ENCODE peak calls at places on chromosomes 16 and 17, in eight cellular contexts. One of them, this sample, is unnamed.
A peak's percentile ranks its signal among the peaks of the same experiment; 100 is the strongest.

GRCh38 chr17:81429353-81429774 is 34.1 kb downstream of the BAHCC1 start:
- DNase-seq in tibial artery: peak; percentile 67
- DNase-seq in GM10248: no peak
- DNase-seq in substantia nigra: peak; percentile 76
- DNase-seq in activated naive CD4-positive, alpha-beta T cell: no peak
- DNase-seq in testis: peak; percentile 83
- DNase-seq in pancreas: peak; percentile 98
- DNase-seq in HCEC 1CT: peak; percentile 65
- DNase-seq in this sample: peak; percentile 92

GRCh38 chr16:71746442-71747046 is 22.0 kb upstream of the PHLPP2 start:
- DNase-seq in tibial artery: no peak
- DNase-seq in GM10248: peak; percentile 59
- DNase-seq in substantia nigra: no peak
- DNase-seq in activated naive CD4-positive, alpha-beta T cell: no peak
- DNase-seq in testis: no peak
- DNase-seq in pancreas: no peak
- DNase-seq in HCEC 1CT: peak; percentile 26
- DNase-seq in this sample: peak; percentile 41

GRCh38 chr17:48240562-48241130 is 133.1 kb downstream of the SNX11 start:
- DNase-seq in tibial artery: no peak
- DNase-seq in GM10248: no peak
- DNase-seq in substantia nigra: no peak
- DNase-seq in activated naive CD4-positive, alpha-beta T cell: no peak
- DNase-seq in testis: no peak
- DNase-seq in pancreas: no peak
- DNase-seq in HCEC 1CT: peak; percentile 46
- DNase-seq in this sample: peak; percentile 5

GRCh38 chr17:60439501-60439900 is 17.2 kb downstream of the CHCT1 start:
- DNase-seq in tibial artery: no peak
- DNase-seq in GM10248: peak; percentile 38
- DNase-seq in substantia nigra: no peak
- DNase-seq in activated naive CD4-positive, alpha-beta T cell: no peak
- DNase-seq in testis: no peak
- DNase-seq in pancreas: no peak
- DNase-seq in HCEC 1CT: peak; percentile 50
- DNase-seq in this sample: no peak

GRCh38 chr17:45775148-45775547 is 9.0 kb upstream of the CRHR1 start:
- DNase-seq in tibial artery: no peak
- DNase-seq in GM10248: no peak
- DNase-seq in substantia nigra: no peak
- DNase-seq in activated naive CD4-positive, alpha-beta T cell: no peak
- DNase-seq in testis: no peak
- DNase-seq in pancreas: no peak
- DNase-seq in HCEC 1CT: no peak
- DNase-seq in this sample: no peak

GRCh38 chr17:12415031-12415430 is 250.7 kb upstream of the MYOCD start:
- DNase-seq in tibial artery: no peak
- DNase-seq in GM10248: no peak
- DNase-seq in substantia nigra: no peak
- DNase-seq in activated naive CD4-positive, alpha-beta T cell: no peak
- DNase-seq in testis: no peak
- DNase-seq in pancreas: no peak
- DNase-seq in HCEC 1CT: peak; percentile 79
- DNase-seq in this sample: peak; percentile 78

GRCh38 chr16:57667526-57668258 is 414 bp upstream of the ADGRG3 start:
- DNase-seq in tibial artery: no peak
- DNase-seq in GM10248: no peak
- DNase-seq in substantia nigra: no peak
- DNase-seq in activated naive CD4-positive, alpha-beta T cell: no peak
- DNase-seq in testis: no peak
- DNase-seq in pancreas: peak; percentile 56
- DNase-seq in HCEC 1CT: peak; percentile 6
- DNase-seq in this sample: no peak

GRCh38 chr16:974606-975312 is 4.0 kb upstream of the LMF1 start:
- DNase-seq in tibial artery: no peak
- DNase-seq in GM10248: no peak
- DNase-seq in substantia nigra: no peak
- DNase-seq in activated naive CD4-positive, alpha-beta T cell: no peak
- DNase-seq in testis: no peak
- DNase-seq in pancreas: peak; percentile 63
- DNase-seq in HCEC 1CT: no peak
- DNase-seq in this sample: no peak

GRCh38 chr16:3066440-3066748 is 954 bp downstream of the IL32 start:
- DNase-seq in tibial artery: no peak
- DNase-seq in GM10248: no peak
- DNase-seq in substantia nigra: no peak
- DNase-seq in activated naive CD4-positive, alpha-beta T cell: no peak
- DNase-seq in testis: no peak
- DNase-seq in pancreas: peak; percentile 65
- DNase-seq in HCEC 1CT: no peak
- DNase-seq in this sample: no peak

GRCh38 chr17:74077231-74077630 is 126.2 kb upstream of the RPL38 start:
- DNase-seq in tibial artery: no peak
- DNase-seq in GM10248: no peak
- DNase-seq in substantia nigra: no peak
- DNase-seq in activated naive CD4-positive, alpha-beta T cell: no peak
- DNase-seq in testis: no peak
- DNase-seq in pancreas: no peak
- DNase-seq in HCEC 1CT: no peak
- DNase-seq in this sample: no peak

GRCh38 chr17:36592711-36593321 is 1.1 kb downstream of the DHRS11 start:
- DNase-seq in tibial artery: no peak
- DNase-seq in GM10248: no peak
- DNase-seq in substantia nigra: no peak
- DNase-seq in activated naive CD4-positive, alpha-beta T cell: no peak
- DNase-seq in testis: no peak
- DNase-seq in pancreas: no peak
- DNase-seq in HCEC 1CT: no peak
- DNase-seq in this sample: no peak

This sample was measured in AG08396.